ENCODE peak calls at places on chromosome 21, in five cellular contexts. U is stimulated activated CD8-positive, alpha-beta memory T cell treated with anti-CD3 and anti-CD28 coated beads, Interleukin-2, amount 100 ng/mL, for 48 hours; N is Kasumi-1; V is COR-L47; B is anterior cingulate cortex. L is an unnamed sample.
A peak's percentile ranks its signal among the peaks of the same experiment; 100 is the strongest.

GRCh38 chr21:36388835-36389234 is 3.6 kb downstream of the CHAF1B start:
- DNase-seq in U (no peak), N (no peak), V (peak; percentile 87), B (peak; percentile 23), L (no peak)

GRCh38 chr21:35615325-35615724 is 445.0 kb downstream of the SETD4 start:
- DNase-seq in U (no peak), N (peak; percentile 13), V (no peak), B (no peak), L (peak; percentile 71)

GRCh38 chr21:46124083-46124925 is 26.4 kb downstream of the COL6A2 start:
- DNase-seq in U (no peak), N (no peak), V (no peak), B (no peak), L (no peak)

GRCh38 chr21:41552254-41552653 is 44.3 kb upstream of the TMPRSS2 start:
- DNase-seq in U (no peak), N (no peak), V (no peak), B (no peak), L (no peak)

GRCh38 chr21:15203740-15204139 is 138.9 kb upstream of the NRIP1 start:
- DNase-seq in U (no peak), N (no peak), V (no peak), B (no peak), L (no peak)

GRCh38 chr21:34582506-34583150 is 32.3 kb downstream of the RCAN1 start:
- DNase-seq in U (no peak), N (peak; percentile 60), V (no peak), B (peak; percentile 10), L (peak; percentile 66)

GRCh38 chr21:46151261-46151988 is 4.0 kb downstream of the FTCD start:
- DNase-seq in U (no peak), N (no peak), V (no peak), B (no peak), L (no peak)

GRCh38 chr21:25528511-25528910 is 78.8 kb downstream of the MRPL39 start:
- DNase-seq in U (no peak), N (no peak), V (no peak), B (no peak), L (no peak)